ENCODE peak calls at places on chromosomes 5 and 9, in nine cellular contexts. F is cortex of kidney; Q is GF-D8; H is activated CD4-positive, alpha-beta T cell treated with anti-CD3 and anti-CD28 coated beads, Interleukin-2, amount 50 U/mL, for 48 hours; U is CD8-positive, alpha-beta T cell; P is EH; N is C1 segment of cervical spinal cord; E is pancreas; R is esophagus squamous epithelium. T is an unnamed sample.

GRCh38 chr5:143244000-143244736 is 159.3 kb downstream of the NR3C1 start:
- DNase-seq in F (no peak), Q (no peak), H (no peak), U (no peak), P (peak), N (no peak), E (no peak), R (peak), T (no peak)

GRCh38 chr9:111975709-111976108 is 79.1 kb downstream of the UGCG start:
- DNase-seq in F (no peak), Q (peak), H (peak), U (no peak), P (no peak), N (no peak), E (peak), R (no peak), T (no peak)

GRCh38 chr5:143111799-143112198 is 291.7 kb downstream of the NR3C1 start:
- DNase-seq in F (no peak), Q (no peak), H (no peak), U (no peak), P (no peak), N (no peak), E (no peak), R (no peak), T (no peak)

GRCh38 chr5:81971086-81971693 is 633 bp upstream of the ATG10 start:
- DNase-seq in F (no peak), Q (no peak), H (peak), U (no peak), P (peak), N (no peak), E (no peak), R (no peak), T (peak)

GRCh38 chr9:91689006-91689405 is 261.0 kb downstream of the ROR2 start:
- DNase-seq in F (no peak), Q (no peak), H (no peak), U (no peak), P (no peak), N (no peak), E (no peak), R (no peak), T (no peak)

GRCh38 chr5:67014957-67015400 is 181.6 kb downstream of the CD180 start:
- DNase-seq in F (no peak), Q (no peak), H (no peak), U (no peak), P (no peak), N (no peak), E (no peak), R (no peak), T (no peak)

GRCh38 chr5:96809898-96810297 is 2.2 kb upstream of the ERAP1 start:
- DNase-seq in F (no peak), Q (no peak), H (peak), U (no peak), P (no peak), N (no peak), E (no peak), R (no peak), T (no peak)

GRCh38 chr9:81804306-81804705 is 115.0 kb upstream of the TLE1 start:
- DNase-seq in F (no peak), Q (no peak), H (no peak), U (no peak), P (peak), N (no peak), E (no peak), R (no peak), T (no peak)

GRCh38 chr5:143920772-143921171 is 108.8 kb downstream of the HMHB1 start:
- DNase-seq in F (no peak), Q (no peak), H (no peak), U (no peak), P (peak), N (no peak), E (no peak), R (no peak), T (no peak)

T was measured in activated naive CD4-positive, alpha-beta T cell treated with Interleukin-2 at 50 U/mL for 16 hours.